ENCODE peak calls at places on chromosomes 3 and 15, in six cellular contexts. Q, B, W, F, T and P are unnamed samples.
A peak's percentile ranks its signal among the peaks of the same experiment; 100 is the strongest.

GRCh38 chr15:73015493-73015892 is 36.8 kb upstream of the NEO1 start:
- DNase-seq in Q (no peak), B (no peak), W (no peak), F (no peak), T (peak; percentile 32), P (no peak)

GRCh38 chr15:70486451-70487379 is 276.6 kb downstream of the UACA start:
- DNase-seq in Q (no peak), B (no peak), W (peak; percentile 49), F (no peak), T (no peak), P (peak; percentile 30)

GRCh38 chr3:190495796-190496195 is 18.1 kb upstream of the IL1RAP start:
- DNase-seq in Q (no peak), B (no peak), W (no peak), F (no peak), T (no peak), P (no peak)

GRCh38 chr15:101044625-101045235 is 125.6 kb downstream of the LRRK1 start:
- DNase-seq in Q (peak; percentile 29), B (peak; percentile 15), W (no peak), F (no peak), T (no peak), P (no peak)

GRCh38 chr3:49009391-49009790 is 2.2 kb downstream of the WDR6 start:
- DNase-seq in Q (no peak), B (no peak), W (no peak), F (no peak), T (no peak), P (no peak)

GRCh38 chr3:171165986-171166385 is 139.5 kb upstream of the SLC2A2 start:
- DNase-seq in Q (no peak), B (no peak), W (no peak), F (no peak), T (no peak), P (no peak)

GRCh38 chr3:149958171-149958796 is 12.4 kb downstream of the PFN2 start:
- DNase-seq in Q (no peak), B (no peak), W (no peak), F (no peak), T (peak; percentile 58), P (no peak)

GRCh38 chr3:46695177-46695961 is 1.9 kb upstream of the ALS2CL start:
- DNase-seq in Q (no peak), B (peak; percentile 39), W (no peak), F (peak; percentile 42), T (peak; percentile 88), P (peak; percentile 70)

GRCh38 chr15:66165856-66166255 is 87.7 kb downstream of the MEGF11 start:
- DNase-seq in Q (no peak), B (no peak), W (no peak), F (no peak), T (no peak), P (no peak)

GRCh38 chr3:196941846-196942225 is 492 bp downstream of the NCBP2 start:
- DNase-seq in Q (no peak), B (peak; percentile 44), W (no peak), F (no peak), T (peak; percentile 68), P (peak; percentile 30)

GRCh38 chr3:154334973-154335420 is 10.7 kb upstream of the DHX36 start:
- DNase-seq in Q (no peak), B (no peak), W (peak; percentile 16), F (no peak), T (peak; percentile 69), P (no peak)

GRCh38 chr3:195863121-195864061 is 45.0 kb downstream of the TNK2 start:
- DNase-seq in Q (peak; percentile 89), B (peak; percentile 91), W (peak; percentile 79), F (peak; percentile 93), T (peak; percentile 90), P (peak; percentile 89)

GRCh38 chr3:150538324-150539208 is 7.7 kb downstream of the SERP1 start:
- DNase-seq in Q (no peak), B (no peak), W (no peak), F (no peak), T (no peak), P (no peak)

GRCh38 chr3:122011396-122011795 is 10.7 kb downstream of the ILDR1 start:
- DNase-seq in Q (no peak), B (no peak), W (no peak), F (no peak), T (no peak), P (no peak)

GRCh38 chr3:98598492-98598891 is 5.1 kb upstream of the CPOX start:
- DNase-seq in Q (no peak), B (no peak), W (no peak), F (no peak), T (no peak), P (no peak)

GRCh38 chr3:98596087-98596486 is 2.7 kb upstream of the CPOX start:
- DNase-seq in Q (no peak), B (no peak), W (no peak), F (no peak), T (no peak), P (no peak)

GRCh38 chr3:98594630-98594961 is 1.2 kb upstream of the CPOX start:
- DNase-seq in Q (no peak), B (no peak), W (no peak), F (no peak), T (no peak), P (no peak)

GRCh38 chr3:98599647-98600411 is 6.4 kb upstream of the CPOX start:
- DNase-seq in Q (no peak), B (no peak), W (no peak), F (no peak), T (no peak), P (no peak)

GRCh38 chr3:98596902-98597500 is 3.6 kb upstream of the CPOX start:
- DNase-seq in Q (no peak), B (no peak), W (no peak), F (no peak), T (peak; percentile 42), P (no peak)
- TF ChIP-seq CTCF in Q (peak; percentile 76), B (peak; percentile 81), W (peak; percentile 63), F (no peak), T (peak; percentile 65), P (peak; percentile 78)

DNA sequence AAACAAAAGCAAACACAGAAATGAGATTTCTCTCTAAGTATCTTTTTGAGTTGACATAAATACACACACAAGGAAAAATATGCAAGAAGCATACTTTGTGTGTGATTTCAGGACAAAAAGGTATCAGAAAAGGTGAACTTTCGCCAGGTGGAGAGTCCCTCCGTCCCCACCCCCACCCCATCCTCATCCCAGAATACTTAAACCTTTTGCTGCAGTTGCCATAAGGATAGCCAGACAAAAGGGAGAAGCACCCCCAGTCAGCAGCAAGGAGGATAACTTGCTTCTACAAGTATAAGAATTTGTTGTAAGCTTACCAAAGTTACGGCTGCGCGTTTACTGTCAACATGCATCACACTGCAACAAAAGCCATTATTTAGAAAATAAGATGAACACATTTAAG is 10.3 kb downstream of the FOXP1 start:
- DNase-seq in Q (no peak), B (no peak), W (no peak), F (no peak), T (peak; percentile 40), P (no peak)
- H3K27ac ChIP-seq in Q (no peak overlapping the region), B (no peak overlapping the region), W (no peak overlapping the region), F (no peak overlapping the region), T (no peak overlapping the region), P (no peak overlapping the region)

DNA sequence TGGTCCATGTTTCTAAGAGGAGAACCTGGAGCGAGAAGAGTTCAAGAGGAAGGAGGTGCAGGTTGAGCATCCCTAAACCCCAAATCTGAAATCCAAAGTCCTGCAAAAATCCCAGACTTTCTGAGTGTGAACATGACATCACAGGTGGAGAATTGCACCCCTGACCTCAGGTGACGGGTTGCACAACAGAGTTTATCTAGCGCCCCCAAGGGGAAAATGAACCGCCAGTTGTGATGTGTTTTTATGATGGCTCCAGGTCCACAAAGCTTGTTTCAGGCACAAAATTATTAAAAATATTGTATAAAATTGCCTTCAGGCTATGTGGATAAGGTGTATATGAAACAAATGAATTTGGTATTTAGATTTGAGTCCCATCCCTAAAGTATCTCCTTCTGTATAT is 420.0 kb downstream of the GABRB3 start:
- DNase-seq in Q (no peak), B (no peak), W (no peak), F (no peak), T (peak; percentile 55), P (no peak)
- TF ChIP-seq CTCF in Q (no peak), B (no peak), W (no peak), F (no peak), T (peak; percentile 53), P (no peak)

DNA sequence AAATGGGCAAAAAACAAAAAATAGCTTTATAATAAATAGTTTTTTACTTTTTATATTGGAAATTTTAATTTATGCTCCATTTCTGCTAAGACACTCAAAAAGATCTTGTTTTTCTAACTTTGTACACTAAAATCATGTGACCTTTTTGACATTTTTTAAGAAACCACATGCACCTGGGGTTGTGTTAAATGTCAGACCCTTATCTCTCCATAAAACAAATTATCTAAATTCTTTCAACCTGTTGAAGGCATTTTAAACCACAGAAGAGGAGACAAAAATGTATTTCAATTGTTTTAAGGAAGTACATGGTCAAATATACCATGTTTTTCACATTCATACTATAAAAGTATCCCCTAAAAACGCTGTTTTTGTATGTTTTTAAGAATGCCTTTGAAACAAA is 29.2 kb downstream of the IFT80 start:
- DNase-seq in Q (no peak), B (no peak), W (no peak), F (no peak), T (no peak), P (no peak)
- H3K27ac ChIP-seq in Q (no peak overlapping the region), B (no peak overlapping the region), W (no peak overlapping the region), F (no peak overlapping the region), T (no peak overlapping the region), P (no peak overlapping the region)

GRCh38 chr3:107752202-107752990 is 229.6 kb downstream of the BBX start:
- DNase-seq in Q (no peak), B (no peak), W (no peak), F (no peak), T (peak; percentile 68), P (no peak)
- TF ChIP-seq CTCF in Q (peak; percentile 39), B (no peak), W (peak; percentile 60), F (no peak), T (peak; percentile 77), P (peak; percentile 54)